ENCODE peak calls at places on chromosome 9, in seven cellular contexts. One of them, this sample, is unnamed.

GRCh38 chr9:109745335-109746283 is 34.4 kb upstream of the PALM2AKAP2 start:
- DNase-seq in IMR-90: peak
- DNase-seq in mesendoderm: peak
- DNase-seq in H9: no peak
- DNase-seq in H1: no peak
- DNase-seq in mesenchymal stem cell: peak
- DNase-seq in trophoblast cell: no peak
- DNase-seq in this sample: peak

GRCh38 chr9:23611874-23612273 is 214.2 kb downstream of the ELAVL2 start:
- DNase-seq in IMR-90: no peak
- DNase-seq in mesendoderm: no peak
- DNase-seq in H9: no peak
- DNase-seq in H1: no peak
- DNase-seq in mesenchymal stem cell: no peak
- DNase-seq in trophoblast cell: no peak
- DNase-seq in this sample: no peak

GRCh38 chr9:65400886-65401285 is 115.9 kb upstream of the FOXD4L5 start:
- DNase-seq in IMR-90: no peak
- DNase-seq in mesendoderm: no peak
- DNase-seq in H9: no peak
- DNase-seq in H1: no peak
- DNase-seq in mesenchymal stem cell: no peak
- DNase-seq in trophoblast cell: no peak
- DNase-seq in this sample: no peak

GRCh38 chr9:23524607-23525155 is 301.4 kb downstream of the ELAVL2 start:
- DNase-seq in IMR-90: no peak
- DNase-seq in mesendoderm: no peak
- DNase-seq in H9: no peak
- DNase-seq in H1: no peak
- DNase-seq in mesenchymal stem cell: no peak
- DNase-seq in trophoblast cell: no peak
- DNase-seq in this sample: no peak

GRCh38 chr9:70079364-70080103 is 35.9 kb downstream of the MAMDC2 start:
- DNase-seq in IMR-90: peak
- DNase-seq in mesendoderm: no peak
- DNase-seq in H9: no peak
- DNase-seq in H1: no peak
- DNase-seq in mesenchymal stem cell: peak
- DNase-seq in trophoblast cell: no peak
- DNase-seq in this sample: no peak

GRCh38 chr9:107286057-107286456 is 3.0 kb downstream of the RAD23B start:
- DNase-seq in IMR-90: peak
- DNase-seq in mesendoderm: no peak
- DNase-seq in H9: no peak
- DNase-seq in H1: no peak
- DNase-seq in mesenchymal stem cell: peak
- DNase-seq in trophoblast cell: no peak
- DNase-seq in this sample: no peak

GRCh38 chr9:37626708-37627293 is 24.0 kb upstream of the FRMPD1 start:
- DNase-seq in IMR-90: no peak
- DNase-seq in mesendoderm: no peak
- DNase-seq in H9: no peak
- DNase-seq in H1: no peak
- DNase-seq in mesenchymal stem cell: no peak
- DNase-seq in trophoblast cell: no peak
- DNase-seq in this sample: no peak

GRCh38 chr9:99998266-99998665 is 91.8 kb downstream of the STX17 start:
- DNase-seq in IMR-90: no peak
- DNase-seq in mesendoderm: peak
- DNase-seq in H9: peak
- DNase-seq in H1: no peak
- DNase-seq in mesenchymal stem cell: no peak
- DNase-seq in trophoblast cell: no peak
- DNase-seq in this sample: no peak

GRCh38 chr9:14006586-14007198 is 307.2 kb downstream of the NFIB start:
- DNase-seq in IMR-90: no peak
- DNase-seq in mesendoderm: peak
- DNase-seq in H9: no peak
- DNase-seq in H1: no peak
- DNase-seq in mesenchymal stem cell: no peak
- DNase-seq in trophoblast cell: no peak
- DNase-seq in this sample: peak

GRCh38 chr9:137053944-137054931 is at the start of gene ENTPD2:
- DNase-seq in IMR-90: no peak
- DNase-seq in mesendoderm: no peak
- DNase-seq in H9: peak
- DNase-seq in H1: no peak
- DNase-seq in mesenchymal stem cell: no peak
- DNase-seq in trophoblast cell: peak
- DNase-seq in this sample: no peak

GRCh38 chr9:112041536-112042243 is 133.4 kb downstream of the SUSD1 start:
- DNase-seq in IMR-90: peak
- DNase-seq in mesendoderm: peak
- DNase-seq in H9: peak
- DNase-seq in H1: peak
- DNase-seq in mesenchymal stem cell: peak
- DNase-seq in trophoblast cell: peak
- DNase-seq in this sample: no peak

GRCh38 chr9:75976549-75976948 is 86.1 kb downstream of the PCSK5 start:
- DNase-seq in IMR-90: no peak
- DNase-seq in mesendoderm: no peak
- DNase-seq in H9: no peak
- DNase-seq in H1: no peak
- DNase-seq in mesenchymal stem cell: no peak
- DNase-seq in trophoblast cell: no peak
- DNase-seq in this sample: no peak

GRCh38 chr9:3012245-3012644 is 168.3 kb upstream of the PUM3 start:
- DNase-seq in IMR-90: no peak
- DNase-seq in mesendoderm: no peak
- DNase-seq in H9: no peak
- DNase-seq in H1: no peak
- DNase-seq in mesenchymal stem cell: no peak
- DNase-seq in trophoblast cell: no peak
- DNase-seq in this sample: no peak

GRCh38 chr9:121292801-121293241 is 24.9 kb downstream of the GSN start:
- DNase-seq in IMR-90: no peak
- DNase-seq in mesendoderm: no peak
- DNase-seq in H9: no peak
- DNase-seq in H1: no peak
- DNase-seq in mesenchymal stem cell: no peak
- DNase-seq in trophoblast cell: no peak
- DNase-seq in this sample: no peak

GRCh38 chr9:137441935-137442321 is 771 bp upstream of the ENTPD8 start:
- DNase-seq in IMR-90: no peak
- DNase-seq in mesendoderm: no peak
- DNase-seq in H9: no peak
- DNase-seq in H1: no peak
- DNase-seq in mesenchymal stem cell: no peak
- DNase-seq in trophoblast cell: no peak
- DNase-seq in this sample: no peak

GRCh38 chr9:136438909-136439549 is 616 bp downstream of the INPP5E start:
- DNase-seq in IMR-90: peak
- DNase-seq in mesendoderm: peak
- DNase-seq in H9: peak
- DNase-seq in H1: no peak
- DNase-seq in mesenchymal stem cell: peak
- DNase-seq in trophoblast cell: no peak
- DNase-seq in this sample: no peak

GRCh38 chr9:130010151-130010988 is 32.6 kb downstream of the FNBP1 start:
- DNase-seq in IMR-90: no peak
- DNase-seq in mesendoderm: no peak
- DNase-seq in H9: no peak
- DNase-seq in H1: no peak
- DNase-seq in mesenchymal stem cell: no peak
- DNase-seq in trophoblast cell: peak
- DNase-seq in this sample: no peak

GRCh38 chr9:109604788-109605187 is 106.7 kb upstream of the PTPN3 start:
- DNase-seq in IMR-90: no peak
- DNase-seq in mesendoderm: no peak
- DNase-seq in H9: no peak
- DNase-seq in H1: no peak
- DNase-seq in mesenchymal stem cell: no peak
- DNase-seq in trophoblast cell: no peak
- DNase-seq in this sample: no peak

GRCh38 chr9:137000177-137000930 is 4.0 kb upstream of the CLIC3 start:
- DNase-seq in IMR-90: peak
- DNase-seq in mesendoderm: no peak
- DNase-seq in H9: no peak
- DNase-seq in H1: no peak
- DNase-seq in mesenchymal stem cell: peak
- DNase-seq in trophoblast cell: peak
- DNase-seq in this sample: no peak

GRCh38 chr9:89312154-89312616 is 1.2 kb downstream of the CKS2 start:
- DNase-seq in IMR-90: no peak
- DNase-seq in mesendoderm: peak
- DNase-seq in H9: no peak
- DNase-seq in H1: no peak
- DNase-seq in mesenchymal stem cell: peak
- DNase-seq in trophoblast cell: no peak
- DNase-seq in this sample: no peak

GRCh38 chr9:105539452-105539851 is 18.5 kb upstream of the FKTN start:
- DNase-seq in IMR-90: no peak
- DNase-seq in mesendoderm: peak
- DNase-seq in H9: no peak
- DNase-seq in H1: no peak
- DNase-seq in mesenchymal stem cell: no peak
- DNase-seq in trophoblast cell: no peak
- DNase-seq in this sample: no peak

GRCh38 chr9:38285236-38285635 is 107.3 kb upstream of the ALDH1B1 start:
- DNase-seq in IMR-90: no peak
- DNase-seq in mesendoderm: no peak
- DNase-seq in H9: no peak
- DNase-seq in H1: no peak
- DNase-seq in mesenchymal stem cell: no peak
- DNase-seq in trophoblast cell: no peak
- DNase-seq in this sample: no peak

GRCh38 chr9:134061019-134061687 is 6.7 kb downstream of the BRD3 start:
- DNase-seq in IMR-90: no peak
- DNase-seq in mesendoderm: no peak
- DNase-seq in H9: peak
- DNase-seq in H1: no peak
- DNase-seq in mesenchymal stem cell: no peak
- DNase-seq in trophoblast cell: no peak
- DNase-seq in this sample: no peak

GRCh38 chr9:108142504-108143201 is 653.1 kb upstream of the KLF4 start:
- DNase-seq in IMR-90: peak
- DNase-seq in mesendoderm: peak
- DNase-seq in H9: peak
- DNase-seq in H1: no peak
- DNase-seq in mesenchymal stem cell: peak
- DNase-seq in trophoblast cell: no peak
- DNase-seq in this sample: peak

GRCh38 chr9:134392900-134393299 is 66.6 kb downstream of the RXRA start:
- DNase-seq in IMR-90: no peak
- DNase-seq in mesendoderm: no peak
- DNase-seq in H9: no peak
- DNase-seq in H1: no peak
- DNase-seq in mesenchymal stem cell: no peak
- DNase-seq in trophoblast cell: no peak
- DNase-seq in this sample: no peak

GRCh38 chr9:124355032-124355940 is 60.0 kb downstream of the PSMB7 start:
- DNase-seq in IMR-90: no peak
- DNase-seq in mesendoderm: no peak
- DNase-seq in H9: no peak
- DNase-seq in H1: no peak
- DNase-seq in mesenchymal stem cell: no peak
- DNase-seq in trophoblast cell: no peak
- DNase-seq in this sample: no peak

GRCh38 chr9:124355941-124356744 is 59.1 kb downstream of the PSMB7 start:
- DNase-seq in IMR-90: no peak
- DNase-seq in mesendoderm: no peak
- DNase-seq in H9: no peak
- DNase-seq in H1: no peak
- DNase-seq in mesenchymal stem cell: no peak
- DNase-seq in trophoblast cell: no peak
- DNase-seq in this sample: no peak

GRCh38 chr9:124353166-124353768 is 62.0 kb downstream of the PSMB7 start:
- DNase-seq in IMR-90: no peak
- DNase-seq in mesendoderm: no peak
- DNase-seq in H9: no peak
- DNase-seq in H1: no peak
- DNase-seq in mesenchymal stem cell: no peak
- DNase-seq in trophoblast cell: no peak
- DNase-seq in this sample: no peak

GRCh38 chr9:124353811-124354274 is 61.4 kb downstream of the PSMB7 start:
- DNase-seq in IMR-90: peak
- DNase-seq in mesendoderm: no peak
- DNase-seq in H9: no peak
- DNase-seq in H1: no peak
- DNase-seq in mesenchymal stem cell: peak
- DNase-seq in trophoblast cell: peak
- DNase-seq in this sample: no peak

GRCh38 chr9:124354364-124355031 is 60.7 kb downstream of the PSMB7 start:
- DNase-seq in IMR-90: no peak
- DNase-seq in mesendoderm: no peak
- DNase-seq in H9: no peak
- DNase-seq in H1: no peak
- DNase-seq in mesenchymal stem cell: no peak
- DNase-seq in trophoblast cell: no peak
- DNase-seq in this sample: no peak
- H3K23ac ChIP-seq in IMR-90: peak
- H3K23ac ChIP-seq in mesendoderm: no peak
- H3K23ac ChIP-seq in H9: no peak
- H3K23ac ChIP-seq in H1: no peak
- H3K23ac ChIP-seq in mesenchymal stem cell: no peak
- H3K23ac ChIP-seq in trophoblast cell: no peak
- H3K23ac ChIP-seq in this sample: peak

DNA sequence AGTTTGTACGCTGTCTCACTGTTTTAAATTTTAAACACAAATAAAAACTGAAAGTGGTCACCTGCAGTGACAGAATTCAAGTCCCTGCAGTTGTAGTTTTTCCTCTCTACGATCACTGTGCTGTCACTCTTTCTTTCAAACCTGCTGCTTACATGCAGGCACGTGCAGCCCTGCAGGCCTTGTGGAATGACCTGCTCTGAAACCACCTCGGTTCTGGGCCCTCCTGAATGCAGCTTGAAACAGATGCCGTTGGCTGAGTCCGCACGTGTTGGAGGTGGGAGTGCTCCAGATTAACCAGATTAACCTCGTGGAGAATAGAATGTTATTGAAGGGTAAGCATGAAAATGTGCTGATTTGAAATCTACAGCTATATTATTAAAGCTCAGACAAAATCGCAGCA is 126.0 kb upstream of the ERCC6L2 start:
- DNase-seq in IMR-90: no peak
- DNase-seq in mesendoderm: no peak
- DNase-seq in H9: no peak
- DNase-seq in H1: no peak
- DNase-seq in mesenchymal stem cell: no peak
- DNase-seq in trophoblast cell: no peak
- DNase-seq in this sample: no peak
- H3K23ac ChIP-seq in IMR-90: no peak
- H3K23ac ChIP-seq in mesendoderm: no peak
- H3K23ac ChIP-seq in H9: no peak
- H3K23ac ChIP-seq in H1: no peak
- H3K23ac ChIP-seq in mesenchymal stem cell: no peak
- H3K23ac ChIP-seq in trophoblast cell: no peak
- H3K23ac ChIP-seq in this sample: no peak

GRCh38 chr9:81132318-81132717 is 557.0 kb downstream of the TLE1 start:
- DNase-seq in IMR-90: peak
- DNase-seq in mesendoderm: no peak
- DNase-seq in H9: no peak
- DNase-seq in H1: no peak
- DNase-seq in mesenchymal stem cell: peak
- DNase-seq in trophoblast cell: no peak
- DNase-seq in this sample: no peak
- H3K23ac ChIP-seq in IMR-90: no peak
- H3K23ac ChIP-seq in mesendoderm: no peak
- H3K23ac ChIP-seq in H9: no peak
- H3K23ac ChIP-seq in H1: no peak
- H3K23ac ChIP-seq in mesenchymal stem cell: no peak
- H3K23ac ChIP-seq in trophoblast cell: no peak
- H3K23ac ChIP-seq in this sample: no peak

GRCh38 chr9:131982102-131982501 is 97.6 kb downstream of the MED27 start:
- DNase-seq in IMR-90: no peak
- DNase-seq in mesendoderm: no peak
- DNase-seq in H9: no peak
- DNase-seq in H1: no peak
- DNase-seq in mesenchymal stem cell: peak
- DNase-seq in trophoblast cell: no peak
- DNase-seq in this sample: no peak
- H3K23ac ChIP-seq in IMR-90: no peak
- H3K23ac ChIP-seq in mesendoderm: no peak
- H3K23ac ChIP-seq in H9: no peak
- H3K23ac ChIP-seq in H1: no peak
- H3K23ac ChIP-seq in mesenchymal stem cell: no peak
- H3K23ac ChIP-seq in trophoblast cell: no peak
- H3K23ac ChIP-seq in this sample: no peak